ENCODE peak calls at places on chromosomes 16 and 17, in eight cellular contexts. G, R, T, A, D, F, B and L are unnamed samples.

GRCh38 chr17:33038740-33039139 is 47.1 kb downstream of the SPACA3 start:
- DNase-seq in G (peak), R (no peak), T (peak), A (peak), D (peak), F (no peak), B (peak), L (no peak)

GRCh38 chr16:24044467-24044866 is 208.7 kb downstream of the PRKCB start:
- DNase-seq in G (no peak), R (no peak), T (no peak), A (no peak), D (no peak), F (no peak), B (no peak), L (no peak)

GRCh38 chr16:77191259-77191969 is 424 bp downstream of the MON1B start:
- DNase-seq in G (no peak), R (peak), T (peak), A (no peak), D (peak), F (no peak), B (peak), L (no peak)

GRCh38 chr16:29663829-29664132 is 734 bp downstream of the SPN start:
- DNase-seq in G (no peak), R (no peak), T (no peak), A (no peak), D (no peak), F (no peak), B (no peak), L (no peak)

GRCh38 chr16:4487955-4488481 is 11.8 kb downstream of the HMOX2 start:
- DNase-seq in G (no peak), R (no peak), T (no peak), A (no peak), D (no peak), F (no peak), B (peak), L (no peak)

GRCh38 chr17:69501591-69502468 is 87.3 kb downstream of the MAP2K6 start:
- DNase-seq in G (peak), R (no peak), T (peak), A (no peak), D (peak), F (no peak), B (peak), L (peak)

GRCh38 chr17:15398736-15399331 is 57.4 kb upstream of the TEKT3 start:
- DNase-seq in G (peak), R (no peak), T (peak), A (no peak), D (no peak), F (no peak), B (peak), L (no peak)

GRCh38 chr17:46851029-46851741 is at the start of gene WNT9B:
- DNase-seq in G (no peak), R (no peak), T (peak), A (no peak), D (no peak), F (no peak), B (no peak), L (no peak)

GRCh38 chr17:8940866-8941471 is 24.5 kb downstream of the PIK3R5 start:
- DNase-seq in G (no peak), R (no peak), T (peak), A (no peak), D (no peak), F (no peak), B (no peak), L (no peak)

GRCh38 chr17:50037321-50038107 is 18.4 kb upstream of the ITGA3 start:
- DNase-seq in G (peak), R (peak), T (peak), A (no peak), D (no peak), F (no peak), B (peak), L (no peak)

GRCh38 chr16:84461504-84462295 is 42.8 kb downstream of the MEAK7 start:
- DNase-seq in G (no peak), R (no peak), T (no peak), A (no peak), D (no peak), F (no peak), B (no peak), L (no peak)

GRCh38 chr17:81691196-81691595 is 7.4 kb downstream of the HGS start:
- DNase-seq in G (no peak), R (no peak), T (no peak), A (no peak), D (no peak), F (no peak), B (no peak), L (no peak)

GRCh38 chr16:46555981-46556380 is 65.2 kb downstream of the SHCBP1 start:
- DNase-seq in G (peak), R (no peak), T (no peak), A (no peak), D (no peak), F (no peak), B (peak), L (no peak)

GRCh38 chr16:3952342-3953131 is 72.0 kb upstream of the CREBBP start:
- DNase-seq in G (no peak), R (no peak), T (peak), A (peak), D (peak), F (no peak), B (peak), L (no peak)

GRCh38 chr16:22188595-22189442 is 17.3 kb upstream of the EEF2K start:
- DNase-seq in G (peak), R (peak), T (peak), A (peak), D (peak), F (peak), B (peak), L (peak)

GRCh38 chr17:58998871-58999270 is 107.8 kb downstream of the TRIM37 start:
- DNase-seq in G (no peak), R (no peak), T (no peak), A (no peak), D (no peak), F (no peak), B (no peak), L (no peak)
- H3K4me3 ChIP-seq in G (no peak), R (no peak), T (no peak), A (no peak), D (no peak), F (no peak), B (no peak), L (no peak)

GRCh38 chr16:88938119-88938932 is 38.7 kb downstream of the CBFA2T3 start:
- DNase-seq in G (no peak), R (no peak), T (peak), A (peak), D (no peak), F (no peak), B (no peak), L (no peak)
- H3K4me3 ChIP-seq in G (no peak), R (peak), T (no peak), A (peak), D (no peak), F (no peak), B (no peak), L (no peak)

DNA sequence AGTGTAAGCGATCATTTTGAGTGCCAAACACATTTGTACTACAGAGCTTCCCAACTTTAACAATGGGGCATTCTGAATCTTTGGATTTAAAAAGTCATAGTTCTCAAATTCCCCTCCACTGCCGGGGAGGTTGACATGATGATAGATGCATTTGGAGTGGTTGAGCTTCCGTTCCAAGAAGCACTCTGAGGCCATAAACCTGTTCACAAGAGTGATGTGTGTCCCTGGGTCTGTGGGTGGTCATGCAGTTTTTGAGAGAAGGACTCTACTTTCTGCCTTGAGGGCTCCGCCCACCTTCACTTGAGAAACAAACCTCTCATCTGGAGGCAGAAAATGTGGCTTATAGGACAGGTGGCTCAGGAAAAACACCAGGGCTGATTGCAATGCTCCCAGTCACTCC is 43.7 kb downstream of the IRX5 start:
- DNase-seq in G (no peak), R (no peak), T (no peak), A (no peak), D (no peak), F (no peak), B (no peak), L (no peak)
- H3K4me3 ChIP-seq in G (no peak), R (no peak), T (no peak), A (no peak), D (no peak), F (no peak), B (no peak), L (no peak)

DNA sequence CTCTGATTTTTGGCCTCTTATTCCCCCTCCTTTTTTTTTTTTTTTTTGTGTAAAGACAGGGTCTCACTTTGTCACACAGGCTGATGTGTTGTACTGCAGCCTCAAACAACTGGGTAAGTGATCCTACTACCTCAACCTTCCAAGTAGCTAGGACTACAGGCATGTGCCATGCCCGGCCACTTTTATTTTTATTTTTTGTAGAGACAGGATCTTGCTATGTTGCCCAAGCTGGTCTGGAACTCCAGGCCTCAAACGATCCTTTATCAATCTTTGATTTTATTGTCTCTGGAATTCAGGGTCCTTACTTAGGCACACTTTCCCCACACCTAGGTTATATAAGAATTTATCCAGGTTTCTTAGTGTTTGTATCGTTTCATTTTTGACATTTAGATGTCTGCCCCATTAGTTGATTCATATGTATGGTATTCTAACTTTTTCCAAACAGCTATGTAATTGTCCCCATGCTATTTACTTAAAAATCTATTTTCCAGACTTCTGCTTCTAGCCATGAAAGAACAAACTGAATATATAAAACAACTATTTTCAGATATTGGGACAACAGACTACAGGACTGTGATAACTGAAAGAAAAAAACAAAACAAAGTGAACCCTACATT is 13.9 kb downstream of the CMC2 start:
- DNase-seq in G (no peak), R (no peak), T (no peak), A (no peak), D (no peak), F (no peak), B (no peak), L (no peak)
- H3K4me3 ChIP-seq in G (no peak), R (no peak), T (no peak), A (no peak), D (no peak), F (no peak), B (peak), L (no peak)

DNA sequence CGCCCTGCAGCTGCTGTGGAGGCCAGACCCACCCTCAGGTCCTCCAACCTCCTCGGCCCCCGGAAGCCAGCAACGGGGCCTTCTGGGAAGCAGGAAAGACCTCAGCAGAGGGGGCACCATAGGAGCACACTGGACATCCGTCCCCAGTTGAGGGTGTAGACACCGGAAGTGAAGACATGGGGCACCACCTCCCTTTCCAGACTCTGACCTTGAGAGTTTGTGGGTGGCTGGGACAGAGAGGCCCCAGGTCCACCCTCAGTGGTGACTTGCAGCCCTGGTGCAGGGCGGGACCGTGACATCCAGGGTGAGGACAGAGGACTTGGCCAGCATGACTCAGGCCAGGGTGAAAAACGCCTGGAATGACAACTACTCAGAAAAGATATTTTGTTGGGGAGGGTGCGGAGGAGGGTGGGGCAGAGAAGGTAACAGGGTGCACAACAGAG is 19.9 kb downstream of the CEP295NL start:
- DNase-seq in G (peak), R (peak), T (peak), A (no peak), D (peak), F (no peak), B (peak), L (peak)
- H3K4me3 ChIP-seq in G (peak), R (peak), T (no peak), A (peak), D (no peak), F (no peak), B (peak), L (peak)

DNA sequence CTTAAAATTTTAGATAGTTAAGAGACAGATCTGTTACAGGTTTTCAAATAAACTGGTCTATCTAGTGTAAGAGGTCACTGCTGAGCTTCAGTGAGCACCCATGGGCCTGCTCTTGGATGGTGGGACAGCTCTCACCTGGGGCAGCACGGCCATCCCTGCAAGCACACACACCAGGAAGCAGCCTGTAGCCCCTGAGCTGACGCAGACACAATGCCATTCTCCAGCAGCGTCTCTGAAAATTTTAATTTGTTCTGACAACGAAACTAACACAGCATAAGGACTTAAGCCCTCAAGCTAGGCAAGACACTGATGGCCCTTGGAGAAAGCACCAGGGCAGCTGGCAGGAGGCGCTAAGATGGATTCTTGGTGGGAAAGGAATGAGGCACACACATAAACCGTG is 2.7 kb upstream of the LIMD2 start:
- DNase-seq in G (no peak), R (no peak), T (no peak), A (no peak), D (no peak), F (no peak), B (no peak), L (no peak)
- H3K4me3 ChIP-seq in G (no peak), R (peak), T (no peak), A (no peak), D (peak), F (peak), B (no peak), L (no peak)

GRCh38 chr16:14476183-14476582 is 153.9 kb downstream of the PARN start:
- DNase-seq in G (peak), R (no peak), T (no peak), A (no peak), D (no peak), F (no peak), B (no peak), L (no peak)

GRCh38 chr16:14475370-14476139 is 154.5 kb downstream of the PARN start:
- DNase-seq in G (peak), R (no peak), T (no peak), A (no peak), D (no peak), F (no peak), B (peak), L (no peak)

GRCh38 chr16:14473488-14473887 is 156.6 kb downstream of the PARN start:
- DNase-seq in G (no peak), R (no peak), T (no peak), A (no peak), D (peak), F (no peak), B (no peak), L (no peak)

GRCh38 chr16:14470788-14471187 is 159.3 kb downstream of the PARN start:
- DNase-seq in G (no peak), R (no peak), T (no peak), A (no peak), D (no peak), F (no peak), B (no peak), L (no peak)

DNA sequence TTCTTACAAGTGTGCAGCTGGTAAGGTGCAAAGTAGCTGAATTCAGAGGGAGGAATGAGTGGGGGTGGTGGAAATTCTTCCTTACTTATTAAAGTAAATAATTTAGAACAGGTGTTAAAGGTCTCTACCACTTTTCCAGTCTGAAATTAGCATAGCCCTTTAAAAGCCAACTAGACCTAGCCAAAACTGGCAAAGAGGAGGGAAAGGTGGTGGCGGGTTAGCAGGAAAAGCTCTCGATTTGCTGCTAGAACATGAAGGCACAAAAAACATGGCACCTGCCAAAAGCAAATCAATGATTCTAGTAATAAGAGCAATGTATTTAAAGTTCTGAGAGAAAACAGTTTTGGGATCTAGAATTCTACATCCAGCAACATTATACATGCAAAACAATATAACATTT is 157.7 kb downstream of the PARN start:
- DNase-seq in G (no peak), R (no peak), T (no peak), A (no peak), D (no peak), F (no peak), B (no peak), L (no peak)
- H3K4me3 ChIP-seq in G (no peak), R (no peak), T (no peak), A (no peak), D (no peak), F (no peak), B (no peak), L (no peak)

GRCh38 chr16:1917665-1918111 is 527 bp downstream of the HS3ST6 start:
- DNase-seq in G (no peak), R (no peak), T (peak), A (no peak), D (no peak), F (no peak), B (no peak), L (no peak)

GRCh38 chr16:1918312-1918889 is at the start of gene HS3ST6:
- DNase-seq in G (no peak), R (no peak), T (peak), A (no peak), D (no peak), F (no peak), B (no peak), L (no peak)

GRCh38 chr16:1916654-1916990 is 1.6 kb downstream of the HS3ST6 start:
- DNase-seq in G (no peak), R (no peak), T (no peak), A (no peak), D (no peak), F (no peak), B (no peak), L (no peak)

GRCh38 chr16:1915732-1916653 is 2.2 kb downstream of the HS3ST6 start:
- DNase-seq in G (no peak), R (no peak), T (peak), A (no peak), D (no peak), F (no peak), B (no peak), L (no peak)

DNA sequence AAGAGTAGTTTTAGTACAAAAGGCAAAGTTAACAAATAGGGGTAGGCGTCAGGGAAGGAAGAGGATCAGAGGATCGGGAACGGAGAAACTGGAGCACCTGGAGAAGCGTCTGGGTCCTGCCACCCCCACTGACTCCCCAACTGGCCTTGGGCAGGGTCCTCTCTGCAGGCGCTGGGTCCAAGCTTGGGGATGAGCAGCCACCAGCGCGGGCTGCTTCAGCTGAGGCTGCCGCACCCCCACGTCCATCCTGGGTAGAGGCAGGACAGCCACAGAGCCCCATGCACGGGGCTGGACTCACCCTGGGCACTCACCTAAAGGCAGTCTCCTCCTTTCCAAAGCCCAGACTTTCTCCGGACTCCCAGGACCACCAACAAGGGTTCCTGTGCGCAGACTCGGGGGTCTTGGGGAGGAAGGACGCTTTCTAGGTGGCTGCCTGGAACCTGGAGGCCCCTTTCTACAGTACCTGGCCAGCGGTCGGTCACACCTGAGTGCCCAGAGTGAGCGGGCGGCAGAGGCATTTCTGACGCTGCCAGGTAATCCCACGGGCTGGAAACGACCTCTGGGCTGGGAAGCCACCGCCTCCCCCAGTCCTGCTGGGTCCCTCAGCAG is 1.1 kb downstream of the HS3ST6 start:
- DNase-seq in G (no peak), R (no peak), T (peak), A (no peak), D (no peak), F (no peak), B (no peak), L (no peak)
- H3K4me3 ChIP-seq in G (no peak), R (no peak), T (no peak), A (no peak), D (no peak), F (no peak), B (no peak), L (peak)